ENCODE peak calls at places on chromosome 2, in five cellular contexts. E is pancreas, A is astrocyte, B is neuronal stem cell, W is left ventricle myocardium inferior. N is an unnamed sample.
A peak's percentile ranks its signal among the peaks of the same experiment; 100 is the strongest.

GRCh38 chr2:172635548-172635947 is 79.7 kb downstream of the PDK1 start:
- DNase-seq in E (no peak), A (no peak), B (no peak), W (no peak), N (no peak)

GRCh38 chr2:177106212-177106611 is 106.4 kb upstream of the HNRNPA3 start:
- DNase-seq in E (no peak), A (no peak), B (no peak), W (no peak), N (no peak)

GRCh38 chr2:218406949-218407703 is 7.5 kb downstream of the CTDSP1 start:
- DNase-seq in E (peak; percentile 82), A (peak; percentile 49), B (no peak), W (peak; percentile 71), N (peak; percentile 31)

GRCh38 chr2:65228249-65228750 is 669 bp downstream of the ACTR2 start:
- DNase-seq in E (no peak), A (peak; percentile 37), B (no peak), W (no peak), N (peak; percentile 34)

GRCh38 chr2:55965276-55965675 is 41.7 kb upstream of the EFEMP1 start:
- DNase-seq in E (no peak), A (no peak), B (no peak), W (no peak), N (no peak)

GRCh38 chr2:199273043-199273647 is 184.6 kb downstream of the SATB2 start:
- DNase-seq in E (no peak), A (peak; percentile 84), B (no peak), W (no peak), N (no peak)

GRCh38 chr2:101725515-101726192 is 28.1 kb downstream of the MAP4K4 start:
- DNase-seq in E (no peak), A (no peak), B (no peak), W (no peak), N (no peak)

GRCh38 chr2:23745068-23745725 is 181.7 kb downstream of the ATAD2B start:
- DNase-seq in E (no peak), A (no peak), B (no peak), W (no peak), N (no peak)

GRCh38 chr2:156437876-156438410 is 1.8 kb downstream of the GPD2 start:
- DNase-seq in E (no peak), A (no peak), B (no peak), W (no peak), N (no peak)

GRCh38 chr2:97660044-97660774 is 3.6 kb downstream of the ACTR1B start:
- DNase-seq in E (no peak), A (no peak), B (no peak), W (no peak), N (no peak)

GRCh38 chr2:30809938-30810337 is 2.7 kb upstream of the CAPN13 start:
- DNase-seq in E (no peak), A (no peak), B (no peak), W (no peak), N (no peak)

GRCh38 chr2:61493523-61493942 is 22.6 kb upstream of the USP34 start:
- DNase-seq in E (no peak), A (peak; percentile 59), B (no peak), W (no peak), N (peak; percentile 12)

GRCh38 chr2:26687328-26687727 is 5.2 kb upstream of the KCNK3 start:
- DNase-seq in E (no peak), A (no peak), B (no peak), W (no peak), N (no peak)

GRCh38 chr2:233450854-233451575 is 96.7 kb downstream of the DGKD start:
- DNase-seq in E (no peak), A (no peak), B (no peak), W (no peak), N (no peak)

GRCh38 chr2:233449921-233450853 is 95.9 kb downstream of the DGKD start:
- DNase-seq in E (no peak), A (no peak), B (no peak), W (no peak), N (no peak)

GRCh38 chr2:233453916-233454315 is 99.6 kb downstream of the DGKD start:
- DNase-seq in E (no peak), A (no peak), B (no peak), W (no peak), N (no peak)

GRCh38 chr2:233453111-233453915 is 99.0 kb downstream of the DGKD start:
- DNase-seq in E (no peak), A (no peak), B (no peak), W (no peak), N (no peak)

GRCh38 chr2:233451950-233452349 is 97.7 kb downstream of the DGKD start:
- DNase-seq in E (no peak), A (no peak), B (no peak), W (no peak), N (no peak)
- H3K36me3 ChIP-seq in E (peaks cover 30% of the 10 kb centered on the region), A (peaks cover 17% of the 10 kb centered on the region), B (peaks cover 15% of the 10 kb centered on the region), W (peaks cover 97% of the 10 kb centered on the region), N (peaks cover 99% of the 10 kb centered on the region)

GRCh38 chr2:119432882-119433522 is 1.3 kb downstream of the TMEM37 start:
- DNase-seq in E (no peak), A (no peak), B (no peak), W (no peak), N (no peak)
- H3K4me1 ChIP-seq in E (peaks cover 16% of the 10 kb centered on the region), A (peaks cover 13% of the 10 kb centered on the region), B (peaks cover 10% of the 10 kb centered on the region), W (peaks cover 14% of the 10 kb centered on the region), N (peaks cover 3% of the 10 kb centered on the region)

GRCh38 chr2:207103132-207103531 is 62.6 kb downstream of the KLF7 start:
- DNase-seq in E (no peak), A (no peak), B (no peak), W (no peak), N (no peak)

GRCh38 chr2:207107551-207107950 is 58.2 kb downstream of the KLF7 start:
- DNase-seq in E (no peak), A (no peak), B (no peak), W (no peak), N (no peak)

GRCh38 chr2:207097278-207097677 is 68.5 kb downstream of the KLF7 start:
- DNase-seq in E (no peak), A (no peak), B (no peak), W (no peak), N (no peak)

GRCh38 chr2:207107120-207107519 is 58.6 kb downstream of the KLF7 start:
- DNase-seq in E (no peak), A (no peak), B (no peak), W (no peak), N (no peak)

GRCh38 chr2:207101984-207102383 is 63.8 kb downstream of the KLF7 start:
- DNase-seq in E (no peak), A (no peak), B (no peak), W (no peak), N (no peak)
- H3K36me3 ChIP-seq in E (no peaks in the 10 kb centered on the region), A (peaks cover 45% of the 10 kb centered on the region), B (no peaks in the 10 kb centered on the region), W (peaks cover 28% of the 10 kb centered on the region), N (peaks cover 7% of the 10 kb centered on the region)

GRCh38 chr2:10343658-10344057 is 41.0 kb downstream of the HPCAL1 start:
- DNase-seq in E (no peak), A (no peak), B (no peak), W (no peak), N (no peak)
- H3K4me1 ChIP-seq in E (peaks cover 25% of the 10 kb centered on the region), A (peaks cover 19% of the 10 kb centered on the region), B (peaks cover 13% of the 10 kb centered on the region), W (peaks cover 65% of the 10 kb centered on the region), N (peaks cover 18% of the 10 kb centered on the region)

GRCh38 chr2:165911981-165912380 is 41.6 kb downstream of the TTC21B start:
- DNase-seq in E (no peak), A (no peak), B (no peak), W (no peak), N (no peak)
- H3K36me3 ChIP-seq in E (peaks cover 21% of the 10 kb centered on the region), A (peaks cover 20% of the 10 kb centered on the region), B (peaks cover 3% of the 10 kb centered on the region), W (peaks cover 73% of the 10 kb centered on the region), N (peaks cover 35% of the 10 kb centered on the region)

DNA sequence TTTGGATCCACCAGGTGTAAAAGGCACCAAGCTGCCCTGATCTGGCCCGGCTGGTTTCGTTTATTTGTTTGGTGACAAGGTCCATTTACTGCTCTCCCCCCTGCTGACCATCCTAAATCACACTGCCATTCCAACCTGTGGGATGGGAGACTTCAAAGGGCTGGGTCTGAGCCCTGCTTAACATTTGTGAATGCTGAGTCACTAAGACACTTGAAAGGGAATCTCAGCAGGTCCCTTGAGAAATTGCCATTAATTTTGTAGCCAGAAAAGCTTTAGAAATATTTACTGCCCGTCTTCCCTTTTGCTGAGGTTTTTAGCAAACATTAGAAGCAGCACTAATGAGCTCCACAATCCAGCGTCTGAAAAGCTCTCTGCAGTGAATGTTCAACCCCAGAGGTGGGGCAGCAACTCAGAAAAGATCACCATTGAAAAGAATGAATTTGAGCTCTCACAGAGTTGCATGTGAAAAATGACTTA is 133.8 kb downstream of the ARL4C start:
- DNase-seq in E (no peak), A (peak; percentile 69), B (peak; percentile 67), W (no peak), N (no peak)
- H3K4me1 ChIP-seq in E (no peaks in the 10 kb centered on the region), A (peaks cover 8% of the 10 kb centered on the region), B (peaks cover 12% of the 10 kb centered on the region), W (no peaks in the 10 kb centered on the region), N (peaks cover 14% of the 10 kb centered on the region)

GRCh38 chr2:128162266-128162665 is 71.3 kb downstream of the UGGT1 start:
- DNase-seq in E (no peak), A (no peak), B (no peak), W (no peak), N (no peak)

GRCh38 chr2:128158171-128158570 is 67.2 kb downstream of the UGGT1 start:
- DNase-seq in E (no peak), A (no peak), B (no peak), W (no peak), N (no peak)

GRCh38 chr2:128157644-128158043 is 66.6 kb downstream of the UGGT1 start:
- DNase-seq in E (no peak), A (no peak), B (no peak), W (no peak), N (no peak)

GRCh38 chr2:128159437-128159836 is 68.4 kb downstream of the UGGT1 start:
- DNase-seq in E (peak; percentile 24), A (no peak), B (no peak), W (no peak), N (no peak)

DNA sequence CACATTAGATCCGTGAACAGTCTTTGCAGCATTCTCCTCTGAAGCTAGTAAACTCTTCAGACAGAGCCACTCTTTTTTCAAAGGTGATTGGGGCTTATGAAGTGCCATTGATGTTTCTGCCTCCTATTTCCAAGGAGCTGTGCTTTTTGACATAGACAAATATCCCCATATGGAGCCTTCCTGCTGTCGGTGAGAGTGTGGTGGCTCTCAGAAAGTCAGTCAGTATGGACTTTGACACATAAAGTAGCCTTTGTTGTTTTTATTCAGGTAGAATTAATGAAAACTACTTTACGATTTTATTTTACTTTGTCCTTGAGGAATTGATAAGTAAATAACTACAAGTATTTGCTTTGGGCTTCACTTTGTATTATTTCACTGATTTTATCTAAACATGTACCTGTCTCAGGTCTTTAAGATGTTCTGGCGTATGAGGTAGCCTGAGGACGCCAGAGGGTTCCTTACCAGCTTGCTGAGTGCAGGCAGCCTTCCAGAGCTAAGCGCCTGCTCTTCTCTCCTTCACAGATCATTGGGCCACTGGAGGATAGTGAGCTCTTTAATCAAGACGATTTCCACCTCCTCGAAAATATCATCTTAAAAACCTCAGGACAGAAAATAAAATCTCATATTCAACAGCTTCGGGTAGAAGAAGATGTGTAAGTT is 69.7 kb downstream of the UGGT1 start:
- DNase-seq in E (no peak), A (no peak), B (no peak), W (no peak), N (no peak)
- H3K36me3 ChIP-seq in E (peaks cover 33% of the 10 kb centered on the region), A (peaks cover 24% of the 10 kb centered on the region), B (peaks cover 18% of the 10 kb centered on the region), W (peaks cover 80% of the 10 kb centered on the region), N (peaks cover 91% of the 10 kb centered on the region)

GRCh38 chr2:105055613-105056012 is 17.7 kb downstream of the MRPS9 start:
- DNase-seq in E (no peak), A (no peak), B (no peak), W (no peak), N (no peak)
- H3K4me1 ChIP-seq in E (peaks cover 7% of the 10 kb centered on the region), A (no peaks in the 10 kb centered on the region), B (no peaks in the 10 kb centered on the region), W (peaks cover 22% of the 10 kb centered on the region), N (no peaks in the 10 kb centered on the region)